ENCODE peak calls at places on chromosomes 4 and X, in six cellular contexts. One of them, this sample, is unnamed.

GRCh38 chr4:76095568-76095967 is 21.1 kb downstream of the ART3 start:
- DNase-seq in lower leg skin: no peak
- DNase-seq in A549: no peak
- DNase-seq in body of pancreas: no peak
- DNase-seq in heart left ventricle: no peak
- DNase-seq in ovary: no peak
- DNase-seq in this sample: no peak

GRCh38 chr4:53908661-53909078 is 155.7 kb downstream of the CHIC2 start:
- DNase-seq in ovary: no peak
- DNase-seq in heart left ventricle: no peak
- DNase-seq in A549: peak
- DNase-seq in body of pancreas: peak
- DNase-seq in lower leg skin: peak
- DNase-seq in this sample: peak

GRCh38 chr4:168765726-168766125 is 244.3 kb downstream of the CBR4 start:
- DNase-seq in heart left ventricle: no peak
- DNase-seq in body of pancreas: peak
- DNase-seq in A549: peak
- DNase-seq in lower leg skin: peak
- DNase-seq in ovary: no peak
- DNase-seq in this sample: peak

GRCh38 chrX:21972721-21973120 is 32.2 kb downstream of the SMS start:
- DNase-seq in body of pancreas: no peak
- DNase-seq in lower leg skin: no peak
- DNase-seq in A549: peak
- DNase-seq in ovary: no peak
- DNase-seq in heart left ventricle: no peak
- DNase-seq in this sample: no peak

GRCh38 chr4:184826315-184827266 is 823 bp upstream of the ACSL1 start:
- DNase-seq in lower leg skin: no peak
- DNase-seq in A549: no peak
- DNase-seq in body of pancreas: peak
- DNase-seq in ovary: peak
- DNase-seq in heart left ventricle: no peak
- DNase-seq in this sample: no peak

GRCh38 chr4:113884655-113885054 is 94.8 kb downstream of the ARSJ start:
- DNase-seq in ovary: no peak
- DNase-seq in heart left ventricle: no peak
- DNase-seq in body of pancreas: no peak
- DNase-seq in lower leg skin: no peak
- DNase-seq in A549: no peak
- DNase-seq in this sample: no peak

GRCh38 chr4:41258783-41259182 is 2.1 kb downstream of the UCHL1 start:
- DNase-seq in lower leg skin: no peak
- DNase-seq in body of pancreas: peak
- DNase-seq in ovary: peak
- DNase-seq in heart left ventricle: no peak
- DNase-seq in A549: peak
- DNase-seq in this sample: no peak

GRCh38 chrX:123731987-123732678 is 719 bp downstream of the THOC2 start:
- DNase-seq in lower leg skin: no peak
- DNase-seq in heart left ventricle: no peak
- DNase-seq in A549: peak
- DNase-seq in ovary: peak
- DNase-seq in body of pancreas: peak
- DNase-seq in this sample: no peak

GRCh38 chrX:82362550-82362949 is 1145.5 kb upstream of the POU3F4 start:
- DNase-seq in heart left ventricle: no peak
- DNase-seq in A549: no peak
- DNase-seq in lower leg skin: no peak
- DNase-seq in body of pancreas: no peak
- DNase-seq in ovary: no peak
- DNase-seq in this sample: no peak

GRCh38 chrX:72016881-72017783 is 106.5 kb downstream of the NHSL2 start:
- DNase-seq in A549: no peak
- DNase-seq in lower leg skin: no peak
- DNase-seq in body of pancreas: no peak
- DNase-seq in heart left ventricle: no peak
- DNase-seq in ovary: no peak
- DNase-seq in this sample: no peak

GRCh38 chr4:56506110-56506705 is 617 bp downstream of the ARL9 start:
- DNase-seq in A549: no peak
- DNase-seq in ovary: peak
- DNase-seq in lower leg skin: no peak
- DNase-seq in heart left ventricle: no peak
- DNase-seq in body of pancreas: no peak
- DNase-seq in this sample: no peak

GRCh38 chr4:26349496-26349895 is 28.7 kb downstream of the RBPJ start:
- DNase-seq in body of pancreas: no peak
- DNase-seq in ovary: no peak
- DNase-seq in heart left ventricle: no peak
- DNase-seq in A549: no peak
- DNase-seq in lower leg skin: no peak
- DNase-seq in this sample: no peak

GRCh38 chrX:44935640-44936039 is 62.7 kb downstream of the KDM6A start:
- DNase-seq in lower leg skin: no peak
- DNase-seq in ovary: no peak
- DNase-seq in body of pancreas: no peak
- DNase-seq in heart left ventricle: no peak
- DNase-seq in A549: no peak
- DNase-seq in this sample: no peak

GRCh38 chr4:6942238-6942800 is 32.7 kb downstream of the TBC1D14 start:
- DNase-seq in heart left ventricle: no peak
- DNase-seq in body of pancreas: no peak
- DNase-seq in lower leg skin: no peak
- DNase-seq in A549: peak
- DNase-seq in ovary: no peak
- DNase-seq in this sample: peak

GRCh38 chr4:14700544-14700943 is 301.7 kb upstream of the CPEB2 start:
- DNase-seq in heart left ventricle: no peak
- DNase-seq in A549: no peak
- DNase-seq in lower leg skin: no peak
- DNase-seq in body of pancreas: peak
- DNase-seq in ovary: no peak
- DNase-seq in this sample: no peak

GRCh38 chrX:96590403-96590802 is 94.2 kb upstream of the DIAPH2 start:
- DNase-seq in heart left ventricle: no peak
- DNase-seq in A549: no peak
- DNase-seq in ovary: no peak
- DNase-seq in lower leg skin: no peak
- DNase-seq in body of pancreas: no peak
- DNase-seq in this sample: no peak

GRCh38 chr4:38184404-38184803 is 224.2 kb downstream of the PTTG2 start:
- DNase-seq in body of pancreas: no peak
- DNase-seq in ovary: no peak
- DNase-seq in lower leg skin: no peak
- DNase-seq in heart left ventricle: no peak
- DNase-seq in A549: no peak
- DNase-seq in this sample: no peak

GRCh38 chr4:7103031-7103598 is 35.3 kb upstream of the GRPEL1 start:
- DNase-seq in lower leg skin: peak
- DNase-seq in heart left ventricle: peak
- DNase-seq in A549: peak
- DNase-seq in ovary: peak
- DNase-seq in body of pancreas: peak
- DNase-seq in this sample: peak

GRCh38 chr4:66585767-66586166 is 915.5 kb upstream of the EPHA5 start:
- DNase-seq in ovary: no peak
- DNase-seq in heart left ventricle: no peak
- DNase-seq in A549: no peak
- DNase-seq in body of pancreas: no peak
- DNase-seq in lower leg skin: no peak
- DNase-seq in this sample: no peak

GRCh38 chr4:8862800-8863758 is 8.6 kb downstream of the HMX1 start:
- DNase-seq in body of pancreas: peak
- DNase-seq in ovary: no peak
- DNase-seq in A549: no peak
- DNase-seq in heart left ventricle: peak
- DNase-seq in lower leg skin: no peak
- DNase-seq in this sample: no peak

GRCh38 chrX:25558137-25558536 is 542.4 kb upstream of the ARX start:
- DNase-seq in ovary: no peak
- DNase-seq in body of pancreas: no peak
- DNase-seq in lower leg skin: no peak
- DNase-seq in A549: no peak
- DNase-seq in heart left ventricle: no peak
- DNase-seq in this sample: no peak

GRCh38 chrX:154411981-154412340 is 622 bp downstream of the TAFAZZIN start:
- DNase-seq in A549: peak
- DNase-seq in heart left ventricle: peak
- DNase-seq in lower leg skin: peak
- DNase-seq in body of pancreas: peak
- DNase-seq in ovary: peak
- DNase-seq in this sample: no peak
- TF ChIP-seq POLR2A in A549: peak
- TF ChIP-seq POLR2A in heart left ventricle: no peak
- TF ChIP-seq POLR2A in lower leg skin: no peak
- TF ChIP-seq POLR2A in body of pancreas: no peak
- TF ChIP-seq POLR2A in ovary: peak
- TF ChIP-seq POLR2A in this sample: peak

GRCh38 chrX:154402622-154403127 is 4.5 kb downstream of the RPL10 start:
- DNase-seq in lower leg skin: no peak
- DNase-seq in body of pancreas: no peak
- DNase-seq in ovary: no peak
- DNase-seq in heart left ventricle: peak
- DNase-seq in A549: no peak
- DNase-seq in this sample: no peak
- TF ChIP-seq POLR2A in lower leg skin: no peak
- TF ChIP-seq POLR2A in body of pancreas: no peak
- TF ChIP-seq POLR2A in ovary: no peak
- TF ChIP-seq POLR2A in heart left ventricle: no peak
- TF ChIP-seq POLR2A in A549: no peak
- TF ChIP-seq POLR2A in this sample: no peak

GRCh38 chrX:112868586-112868985 is 28.0 kb upstream of the AMOT start:
- DNase-seq in ovary: no peak
- DNase-seq in body of pancreas: no peak
- DNase-seq in A549: no peak
- DNase-seq in lower leg skin: no peak
- DNase-seq in heart left ventricle: no peak
- DNase-seq in this sample: no peak

GRCh38 chrX:112877771-112878173 is 37.1 kb upstream of the AMOT start:
- DNase-seq in body of pancreas: no peak
- DNase-seq in A549: no peak
- DNase-seq in ovary: no peak
- DNase-seq in lower leg skin: no peak
- DNase-seq in heart left ventricle: no peak
- DNase-seq in this sample: no peak

GRCh38 chrX:112874614-112875013 is 34.0 kb upstream of the AMOT start:
- DNase-seq in ovary: no peak
- DNase-seq in lower leg skin: no peak
- DNase-seq in heart left ventricle: no peak
- DNase-seq in A549: no peak
- DNase-seq in body of pancreas: no peak
- DNase-seq in this sample: no peak

DNA sequence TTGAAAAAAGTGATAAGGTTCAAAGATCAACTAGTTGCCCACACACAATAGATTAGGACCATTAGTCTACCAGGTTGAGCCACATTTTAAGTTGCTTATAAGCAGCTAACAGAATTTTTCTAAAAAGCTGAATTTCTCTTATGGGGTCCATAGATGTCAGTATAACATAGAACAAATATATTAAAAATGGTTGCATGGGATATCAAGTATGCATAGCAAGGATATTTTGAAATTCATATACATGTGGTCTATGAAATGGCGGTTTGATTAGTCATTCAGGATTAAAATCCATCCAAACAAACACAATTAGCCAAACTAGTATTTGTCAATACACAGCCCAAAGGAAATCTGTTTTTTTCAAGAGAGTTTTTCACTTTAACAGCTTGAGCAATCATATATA is 33.5 kb upstream of the AMOT start:
- DNase-seq in lower leg skin: no peak
- DNase-seq in heart left ventricle: no peak
- DNase-seq in ovary: no peak
- DNase-seq in A549: no peak
- DNase-seq in body of pancreas: no peak
- DNase-seq in this sample: no peak
- TF ChIP-seq POLR2A in lower leg skin: no peak
- TF ChIP-seq POLR2A in heart left ventricle: no peak
- TF ChIP-seq POLR2A in ovary: no peak
- TF ChIP-seq POLR2A in A549: no peak
- TF ChIP-seq POLR2A in body of pancreas: no peak
- TF ChIP-seq POLR2A in this sample: no peak

GRCh38 chrX:130060122-130061069 is 49.9 kb downstream of the ELF4 start:
- DNase-seq in lower leg skin: peak
- DNase-seq in heart left ventricle: peak
- DNase-seq in ovary: peak
- DNase-seq in body of pancreas: peak
- DNase-seq in A549: peak
- DNase-seq in this sample: peak
- TF ChIP-seq POLR2A in lower leg skin: no peak
- TF ChIP-seq POLR2A in heart left ventricle: no peak
- TF ChIP-seq POLR2A in ovary: no peak
- TF ChIP-seq POLR2A in body of pancreas: no peak
- TF ChIP-seq POLR2A in A549: no peak
- TF ChIP-seq POLR2A in this sample: peak

DNA sequence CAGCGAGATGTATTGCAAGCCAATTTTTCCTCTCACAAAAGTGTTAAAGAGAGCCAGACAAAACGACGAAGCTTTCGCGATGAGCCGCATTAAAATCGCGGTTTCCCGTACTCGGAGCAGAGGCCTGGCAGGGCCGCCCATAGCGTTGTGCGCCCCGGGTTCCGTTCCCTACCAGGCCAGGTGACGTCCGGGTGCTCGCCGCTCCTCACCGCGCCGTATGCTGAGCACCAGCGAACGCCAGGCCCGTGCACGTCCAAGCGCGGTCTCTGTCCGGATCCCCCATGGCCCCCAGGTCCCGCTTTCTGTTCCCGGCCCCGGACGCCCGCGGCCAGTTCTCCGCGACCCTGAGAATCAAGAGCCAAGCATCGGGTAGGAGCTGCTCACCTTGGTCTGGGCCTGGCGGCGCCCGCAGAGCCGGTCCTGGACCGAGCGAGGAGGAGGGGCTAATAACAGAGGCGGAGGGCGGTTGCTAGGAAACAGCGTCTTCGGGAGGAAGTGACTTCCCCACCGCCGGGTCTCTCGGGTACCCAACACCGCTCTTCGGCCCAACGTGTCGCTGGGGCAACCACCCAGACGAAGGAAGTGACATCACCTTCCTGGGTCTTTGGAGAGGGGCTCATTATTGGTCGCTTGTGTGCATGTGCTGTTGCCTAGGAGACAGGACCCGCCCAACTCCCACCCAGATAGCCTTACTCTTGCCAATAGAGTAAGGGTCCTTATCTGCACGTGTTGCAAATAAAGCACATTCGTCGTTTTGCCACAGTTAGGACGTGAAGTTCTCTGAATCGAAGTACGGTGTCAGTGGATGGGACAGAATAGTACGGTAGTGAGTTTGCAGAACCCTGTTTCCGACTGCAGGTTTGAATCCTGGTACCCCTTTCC is at the start of gene MAP9:
- DNase-seq in A549: peak
- DNase-seq in lower leg skin: peak
- DNase-seq in ovary: peak
- DNase-seq in heart left ventricle: peak
- DNase-seq in body of pancreas: peak
- DNase-seq in this sample: peak
- TF ChIP-seq POLR2A in A549: peak
- TF ChIP-seq POLR2A in lower leg skin: no peak
- TF ChIP-seq POLR2A in ovary: no peak
- TF ChIP-seq POLR2A in heart left ventricle: no peak
- TF ChIP-seq POLR2A in body of pancreas: no peak
- TF ChIP-seq POLR2A in this sample: peak

This sample was measured in H54.